ENCODE peak calls at places on chromosomes 12 and 14, in six cellular contexts. R is endodermal cell, W is transverse colon, D is glutamatergic neuron, A is choroid plexus epithelial cell, J is HFFc6. Y is an unnamed sample.
A peak's percentile ranks its signal among the peaks of the same experiment; 100 is the strongest.

GRCh38 chr12:88298761-88299242 is 156.7 kb downstream of the TMTC3 start:
- DNase-seq in D (no peak), R (no peak), A (peak; percentile 82), W (no peak), J (peak; percentile 54), Y (peak; percentile 70)

GRCh38 chr14:65354131-65354530 is 58.4 kb upstream of the FUT8 start:
- DNase-seq in W (no peak), D (no peak), J (no peak), A (no peak), R (no peak), Y (no peak)

GRCh38 chr12:92145481-92145730 is 240 bp downstream of the BTG1 start:
- DNase-seq in J (no peak), D (no peak), W (no peak), R (no peak), A (no peak), Y (no peak)

GRCh38 chr14:97719931-97720330 is 922.7 kb downstream of the VRK1 start:
- DNase-seq in J (no peak), D (no peak), A (no peak), W (no peak), R (no peak), Y (no peak)

GRCh38 chr12:49503674-49504180 is 35.1 kb upstream of the KCNH3 start:
- DNase-seq in J (peak; percentile 65), A (peak; percentile 75), R (no peak), D (no peak), W (peak; percentile 55), Y (peak; percentile 78)

GRCh38 chr12:49304161-49304560 is 9.2 kb downstream of the PRPH start:
- DNase-seq in A (peak; percentile 62), W (no peak), R (no peak), J (peak; percentile 39), D (no peak), Y (peak; percentile 42)

GRCh38 chr12:109617496-109617895 is 43.9 kb downstream of the MVK start:
- DNase-seq in W (no peak), R (no peak), A (no peak), J (no peak), D (no peak), Y (no peak)

GRCh38 chr12:29431516-29431915 is 50.5 kb upstream of the ERGIC2 start:
- DNase-seq in D (no peak), R (no peak), W (no peak), A (no peak), J (no peak), Y (no peak)

GRCh38 chr12:131987552-131987951 is 37.8 kb downstream of the EP400 start:
- DNase-seq in R (peak; percentile 54), W (no peak), D (no peak), J (no peak), A (no peak), Y (no peak)

GRCh38 chr12:117522559-117522958 is 161.1 kb upstream of the NOS1 start:
- DNase-seq in W (no peak), D (no peak), J (no peak), R (no peak), A (no peak), Y (no peak)

GRCh38 chr12:12803186-12803585 is 10.0 kb upstream of the DDX47 start:
- DNase-seq in J (peak; percentile 74), A (peak; percentile 82), W (peak; percentile 85), R (peak; percentile 63), D (no peak), Y (peak; percentile 73)

GRCh38 chr12:124442772-124443445 is 124.5 kb downstream of the NCOR2 start:
- DNase-seq in D (no peak), A (no peak), J (no peak), W (no peak), R (no peak), Y (peak; percentile 88)

GRCh38 chr14:63276016-63276415 is 42.7 kb downstream of the GPHB5 start:
- DNase-seq in A (no peak), D (no peak), R (no peak), J (no peak), W (no peak), Y (no peak)

GRCh38 chr12:57240926-57241555 is 9.9 kb downstream of the STAC3 start:
- DNase-seq in A (no peak), J (peak; percentile 28), D (peak; percentile 79), W (peak; percentile 28), R (peak; percentile 88), Y (no peak)

GRCh38 chr14:52918486-52918885 is 32.4 kb downstream of the FERMT2 start:
- DNase-seq in J (peak; percentile 48), R (no peak), D (no peak), W (no peak), A (peak; percentile 80), Y (peak; percentile 85)

GRCh38 chr12:57632898-57633825 is at the start of gene B4GALNT1:
- DNase-seq in A (peak; percentile 54), J (peak; percentile 13), D (peak; percentile 87), W (peak; percentile 56), R (peak; percentile 92), Y (peak; percentile 53)

GRCh38 chr14:99253890-99254289 is 18.1 kb downstream of the BCL11B start:
- DNase-seq in W (no peak), A (no peak), D (no peak), R (no peak), J (no peak), Y (no peak)

GRCh38 chr12:1591029-1591428 is 3.4 kb downstream of the FBXL14 start:
- DNase-seq in W (peak; percentile 37), A (peak; percentile 57), R (no peak), D (no peak), J (peak; percentile 55), Y (peak; percentile 50)

GRCh38 chr12:100127766-100128508 is 14.7 kb downstream of the BLTP3B start:
- DNase-seq in J (peak; percentile 33), A (peak; percentile 82), R (no peak), D (no peak), W (no peak), Y (peak; percentile 80)

GRCh38 chr14:104804481-104805325 is 3.8 kb downstream of the ZBTB42 start:
- DNase-seq in R (no peak), J (no peak), D (peak; percentile 27), W (no peak), A (no peak), Y (no peak)

GRCh38 chr12:118020036-118020435 is 3.5 kb downstream of the RFC5 start:
- DNase-seq in W (no peak), R (no peak), A (no peak), J (no peak), D (no peak), Y (no peak)

GRCh38 chr14:91177073-91177796 is 63.4 kb downstream of the DGLUCY start:
- DNase-seq in J (peak; percentile 47), A (peak; percentile 88), W (peak; percentile 62), D (peak; percentile 58), R (peak; percentile 79), Y (peak; percentile 81)

DNA sequence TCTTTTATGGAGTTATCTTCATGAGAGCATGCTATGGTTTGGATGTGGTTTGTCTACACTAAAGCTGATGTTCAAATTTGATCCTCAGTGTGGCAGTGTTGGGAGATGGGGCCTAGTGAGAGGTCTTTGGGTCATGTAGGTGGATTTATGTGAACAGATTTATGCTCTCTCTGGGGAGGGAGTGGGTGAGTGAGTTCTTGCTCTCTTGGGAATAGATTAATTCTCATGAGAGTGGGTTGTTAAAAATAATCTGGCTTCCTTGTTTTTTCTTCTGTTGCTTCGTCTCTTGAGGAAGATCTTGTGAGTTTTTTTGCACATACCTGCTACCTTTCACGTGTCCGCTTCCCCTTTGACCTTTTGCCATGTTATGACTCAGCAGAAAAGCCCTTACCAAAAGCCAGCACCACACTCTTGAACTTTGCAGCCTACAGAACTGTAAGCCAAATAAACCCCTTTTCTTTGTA is 20.5 kb downstream of the DERA start:
- DNase-seq in R (peak; percentile 51), W (no peak), J (no peak), D (no peak), A (peak; percentile 32), Y (no peak)
- TF ChIP-seq CTCF in R (peak; percentile 73), W (no peak), J (peak; percentile 37), D (no peak), A (peak; percentile 31), Y (peak; percentile 1)

GRCh38 chr12:62632521-62632920 is 165.9 kb downstream of the MON2 start:
- DNase-seq in R (peak; percentile 88), J (peak; percentile 25), D (peak; percentile 46), A (peak; percentile 27), W (peak; percentile 35), Y (no peak)

GRCh38 chr12:62629413-62629812 is 162.8 kb downstream of the MON2 start:
- DNase-seq in J (no peak), R (peak; percentile 90), D (no peak), W (no peak), A (no peak), Y (no peak)

GRCh38 chr12:62635630-62636029 is 169.0 kb downstream of the MON2 start:
- DNase-seq in R (no peak), D (no peak), W (no peak), A (no peak), J (no peak), Y (no peak)

GRCh38 chr12:62629971-62630739 is 163.5 kb downstream of the MON2 start:
- DNase-seq in R (peak; percentile 66), D (no peak), A (no peak), W (no peak), J (no peak), Y (no peak)

GRCh38 chr12:62631531-62632520 is 165.2 kb downstream of the MON2 start:
- DNase-seq in J (peak; percentile 83), D (peak; percentile 59), W (peak; percentile 61), R (peak; percentile 94), A (peak; percentile 80), Y (peak; percentile 80)
- TF ChIP-seq CTCF in J (peak; percentile 73), D (no peak), W (peak; percentile 8), R (peak; percentile 65), A (peak; percentile 66), Y (peak; percentile 38)

GRCh38 chr12:107092669-107093546 is 441 bp downstream of the CRY1 start:
- DNase-seq in J (no peak), D (peak; percentile 65), W (peak; percentile 47), A (peak; percentile 52), R (peak; percentile 85), Y (peak; percentile 41)
- TF ChIP-seq CTCF in J (no peak), D (no peak), W (no peak), A (no peak), R (no peak), Y (no peak)

GRCh38 chr12:230925-231671 is 17.1 kb upstream of the SLC6A12 start:
- DNase-seq in W (no peak), A (no peak), J (no peak), D (no peak), R (peak; percentile 49), Y (no peak)
- TF ChIP-seq CTCF in W (no peak), A (no peak), J (no peak), D (no peak), R (no peak), Y (no peak)

GRCh38 chr14:22886500-22887259 is 3.7 kb downstream of the REM2 start:
- DNase-seq in J (no peak), A (peak; percentile 54), R (peak; percentile 94), W (peak; percentile 87), D (peak; percentile 84), Y (peak; percentile 54)
- TF ChIP-seq CTCF in J (no peak), A (peak; percentile 4), R (peak; percentile 47), W (peak; percentile 3), D (no peak), Y (no peak)

GRCh38 chr14:57921377-57921776 is 55.5 kb upstream of the SLC35F4 start:
- DNase-seq in R (no peak), D (no peak), W (no peak), A (no peak), J (no peak), Y (no peak)
- TF ChIP-seq CTCF in R (no peak), D (no peak), W (no peak), A (no peak), J (no peak), Y (no peak)

GRCh38 chr12:19183121-19183838 is 53.7 kb downstream of the PLEKHA5 start:
- DNase-seq in R (no peak), W (no peak), J (peak; percentile 38), D (no peak), A (peak; percentile 77), Y (peak; percentile 50)
- TF ChIP-seq CTCF in R (peak; percentile 76), W (no peak), J (peak; percentile 70), D (no peak), A (peak; percentile 66), Y (peak; percentile 39)

GRCh38 chr14:33465952-33466700 is 484.7 kb downstream of the EGLN3 start:
- DNase-seq in D (no peak), R (peak; percentile 54), A (peak; percentile 55), W (no peak), J (no peak), Y (peak; percentile 24)
- TF ChIP-seq CTCF in D (no peak), R (no peak), A (no peak), W (no peak), J (no peak), Y (no peak)

Y was measured in fibroblast of pulmonary artery.